ENCODE peak calls at places on chromosome 3, in nine cellular contexts. One of them, this sample, is unnamed.
A peak's percentile ranks its signal among the peaks of the same experiment; 100 is the strongest.

GRCh38 chr3:133965033-133965570 is 64.6 kb downstream of the SLCO2A1 start:
- DNase-seq in GM23338: no peak
- DNase-seq in mammary epithelial cell: no peak
- DNase-seq in sigmoid colon: peak; percentile 18
- DNase-seq in fibroblast of villous mesenchyme: no peak
- DNase-seq in BJ: no peak
- DNase-seq in AG09309: no peak
- DNase-seq in cardiac muscle cell: peak; percentile 28
- DNase-seq in Panc1: no peak
- DNase-seq in this sample: no peak

GRCh38 chr3:49397470-49397869 is 14.3 kb downstream of the RHOA start:
- DNase-seq in GM23338: peak; percentile 72
- DNase-seq in mammary epithelial cell: no peak
- DNase-seq in sigmoid colon: no peak
- DNase-seq in fibroblast of villous mesenchyme: peak; percentile 49
- DNase-seq in BJ: no peak
- DNase-seq in AG09309: no peak
- DNase-seq in cardiac muscle cell: peak; percentile 73
- DNase-seq in Panc1: no peak
- DNase-seq in this sample: peak; percentile 23

GRCh38 chr3:172629470-172629869 is 81.4 kb downstream of the NCEH1 start:
- DNase-seq in GM23338: no peak
- DNase-seq in mammary epithelial cell: no peak
- DNase-seq in sigmoid colon: no peak
- DNase-seq in fibroblast of villous mesenchyme: peak; percentile 35
- DNase-seq in BJ: no peak
- DNase-seq in AG09309: no peak
- DNase-seq in cardiac muscle cell: no peak
- DNase-seq in Panc1: no peak
- DNase-seq in this sample: peak; percentile 41

GRCh38 chr3:22089284-22089683 is 338.3 kb upstream of the ZNF385D start:
- DNase-seq in GM23338: peak; percentile 79
- DNase-seq in mammary epithelial cell: peak; percentile 32
- DNase-seq in sigmoid colon: no peak
- DNase-seq in fibroblast of villous mesenchyme: peak; percentile 0
- DNase-seq in BJ: no peak
- DNase-seq in AG09309: no peak
- DNase-seq in cardiac muscle cell: peak; percentile 32
- DNase-seq in Panc1: no peak
- DNase-seq in this sample: peak; percentile 59

GRCh38 chr3:184361532-184361931 is at the start of the genes CLCN2 and POLR2H:
- DNase-seq in GM23338: peak; percentile 80
- DNase-seq in mammary epithelial cell: peak; percentile 43
- DNase-seq in sigmoid colon: no peak
- DNase-seq in fibroblast of villous mesenchyme: peak; percentile 53
- DNase-seq in BJ: no peak
- DNase-seq in AG09309: no peak
- DNase-seq in cardiac muscle cell: peak; percentile 69
- DNase-seq in Panc1: no peak
- DNase-seq in this sample: peak; percentile 51

GRCh38 chr3:5479229-5479799 is 291.8 kb downstream of the EDEM1 start:
- DNase-seq in GM23338: no peak
- DNase-seq in mammary epithelial cell: peak; percentile 8
- DNase-seq in sigmoid colon: no peak
- DNase-seq in fibroblast of villous mesenchyme: no peak
- DNase-seq in BJ: no peak
- DNase-seq in AG09309: no peak
- DNase-seq in cardiac muscle cell: no peak
- DNase-seq in Panc1: no peak
- DNase-seq in this sample: peak; percentile 70

GRCh38 chr3:65873028-65873427 is 165.7 kb downstream of the MAGI1 start:
- DNase-seq in GM23338: no peak
- DNase-seq in mammary epithelial cell: no peak
- DNase-seq in sigmoid colon: no peak
- DNase-seq in fibroblast of villous mesenchyme: peak; percentile 12
- DNase-seq in BJ: no peak
- DNase-seq in AG09309: no peak
- DNase-seq in cardiac muscle cell: peak; percentile 35
- DNase-seq in Panc1: no peak
- DNase-seq in this sample: no peak

GRCh38 chr3:108127301-108127988 is 36.6 kb upstream of the CD47 start:
- DNase-seq in GM23338: no peak
- DNase-seq in mammary epithelial cell: peak; percentile 60
- DNase-seq in sigmoid colon: no peak
- DNase-seq in fibroblast of villous mesenchyme: no peak
- DNase-seq in BJ: no peak
- DNase-seq in AG09309: no peak
- DNase-seq in cardiac muscle cell: no peak
- DNase-seq in Panc1: no peak
- DNase-seq in this sample: peak; percentile 90

GRCh38 chr3:194089357-194090177 is 46.4 kb upstream of the HES1 start:
- DNase-seq in GM23338: peak; percentile 58
- DNase-seq in mammary epithelial cell: peak; percentile 100
- DNase-seq in sigmoid colon: peak; percentile 96
- DNase-seq in fibroblast of villous mesenchyme: peak; percentile 100
- DNase-seq in BJ: peak; percentile 97
- DNase-seq in AG09309: peak; percentile 100
- DNase-seq in cardiac muscle cell: peak; percentile 99
- DNase-seq in Panc1: peak; percentile 97
- DNase-seq in this sample: peak; percentile 100

GRCh38 chr3:141878812-141879211 is 2.4 kb downstream of the ATP1B3 start:
- DNase-seq in GM23338: no peak
- DNase-seq in mammary epithelial cell: peak; percentile 13
- DNase-seq in sigmoid colon: no peak
- DNase-seq in fibroblast of villous mesenchyme: peak; percentile 56
- DNase-seq in BJ: no peak
- DNase-seq in AG09309: no peak
- DNase-seq in cardiac muscle cell: peak; percentile 68
- DNase-seq in Panc1: no peak
- DNase-seq in this sample: peak; percentile 26

GRCh38 chr3:113211370-113212154 is at the start of gene BOC:
- DNase-seq in GM23338: peak; percentile 75
- DNase-seq in mammary epithelial cell: peak; percentile 57
- DNase-seq in sigmoid colon: peak; percentile 77
- DNase-seq in fibroblast of villous mesenchyme: peak; percentile 51
- DNase-seq in BJ: no peak
- DNase-seq in AG09309: no peak
- DNase-seq in cardiac muscle cell: peak; percentile 79
- DNase-seq in Panc1: no peak
- DNase-seq in this sample: peak; percentile 49

GRCh38 chr3:6418492-6418891 is 442.4 kb upstream of the GRM7 start:
- DNase-seq in GM23338: no peak
- DNase-seq in mammary epithelial cell: no peak
- DNase-seq in sigmoid colon: no peak
- DNase-seq in fibroblast of villous mesenchyme: no peak
- DNase-seq in BJ: no peak
- DNase-seq in AG09309: no peak
- DNase-seq in cardiac muscle cell: no peak
- DNase-seq in Panc1: no peak
- DNase-seq in this sample: no peak

GRCh38 chr3:78857494-78858111 is 910.2 kb downstream of the ROBO1 start:
- DNase-seq in GM23338: no peak
- DNase-seq in mammary epithelial cell: no peak
- DNase-seq in sigmoid colon: no peak
- DNase-seq in fibroblast of villous mesenchyme: peak; percentile 29
- DNase-seq in BJ: no peak
- DNase-seq in AG09309: no peak
- DNase-seq in cardiac muscle cell: peak; percentile 64
- DNase-seq in Panc1: no peak
- DNase-seq in this sample: peak; percentile 42

GRCh38 chr3:18124501-18124900 is 300.6 kb downstream of the SATB1 start:
- DNase-seq in GM23338: no peak
- DNase-seq in mammary epithelial cell: peak; percentile 73
- DNase-seq in sigmoid colon: no peak
- DNase-seq in fibroblast of villous mesenchyme: peak; percentile 5
- DNase-seq in BJ: peak; percentile 54
- DNase-seq in AG09309: peak; percentile 73
- DNase-seq in cardiac muscle cell: peak; percentile 60
- DNase-seq in Panc1: no peak
- DNase-seq in this sample: peak; percentile 76

GRCh38 chr3:151639096-151639740 is 94.5 kb upstream of the AADACL2 start:
- DNase-seq in GM23338: no peak
- DNase-seq in mammary epithelial cell: no peak
- DNase-seq in sigmoid colon: no peak
- DNase-seq in fibroblast of villous mesenchyme: no peak
- DNase-seq in BJ: no peak
- DNase-seq in AG09309: no peak
- DNase-seq in cardiac muscle cell: no peak
- DNase-seq in Panc1: no peak
- DNase-seq in this sample: no peak

GRCh38 chr3:36811768-36812167 is 47.4 kb upstream of the DCLK3 start:
- DNase-seq in GM23338: no peak
- DNase-seq in mammary epithelial cell: no peak
- DNase-seq in sigmoid colon: no peak
- DNase-seq in fibroblast of villous mesenchyme: no peak
- DNase-seq in BJ: no peak
- DNase-seq in AG09309: no peak
- DNase-seq in cardiac muscle cell: no peak
- DNase-seq in Panc1: no peak
- DNase-seq in this sample: no peak

GRCh38 chr3:108300103-108300849 is 3.9 kb downstream of the HHLA2 start:
- DNase-seq in GM23338: no peak
- DNase-seq in mammary epithelial cell: peak; percentile 70
- DNase-seq in sigmoid colon: no peak
- DNase-seq in fibroblast of villous mesenchyme: no peak
- DNase-seq in BJ: no peak
- DNase-seq in AG09309: no peak
- DNase-seq in cardiac muscle cell: no peak
- DNase-seq in Panc1: no peak
- DNase-seq in this sample: peak; percentile 17

DNA sequence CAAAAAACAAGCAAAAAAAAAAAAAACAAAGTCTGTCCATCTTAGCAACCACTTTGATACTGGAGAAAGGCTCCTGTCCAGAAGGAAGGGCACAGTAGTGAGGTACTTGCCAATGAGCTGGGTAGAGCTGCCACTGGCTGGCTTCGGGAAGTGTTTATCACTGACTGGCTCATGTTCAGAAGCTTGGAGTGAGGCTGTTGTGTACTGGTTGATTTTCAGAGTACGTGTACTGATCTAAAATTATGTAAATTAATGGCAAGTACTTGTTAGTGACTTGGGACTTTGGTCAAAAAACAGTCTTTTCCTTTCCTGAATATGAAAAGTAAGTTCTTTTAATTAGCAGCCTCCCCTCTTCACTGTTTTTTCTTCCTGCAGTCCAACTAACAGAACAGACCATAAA is 979 bp upstream of the ZNF621 start:
- DNase-seq in GM23338: no peak
- DNase-seq in mammary epithelial cell: no peak
- DNase-seq in sigmoid colon: no peak
- DNase-seq in fibroblast of villous mesenchyme: no peak
- DNase-seq in BJ: no peak
- DNase-seq in AG09309: no peak
- DNase-seq in cardiac muscle cell: no peak
- DNase-seq in Panc1: no peak
- DNase-seq in this sample: no peak
- H3K4me3 ChIP-seq in GM23338: peak overlapping the region; percentile 98
- H3K4me3 ChIP-seq in mammary epithelial cell: no peak overlapping the region
- H3K4me3 ChIP-seq in sigmoid colon: no peak overlapping the region
- H3K4me3 ChIP-seq in fibroblast of villous mesenchyme: no peak overlapping the region
- H3K4me3 ChIP-seq in BJ: no peak overlapping the region
- H3K4me3 ChIP-seq in AG09309: no peak overlapping the region
- H3K4me3 ChIP-seq in cardiac muscle cell: peak overlapping the region; percentile 69
- H3K4me3 ChIP-seq in Panc1: peak overlapping the region; percentile 76
- H3K4me3 ChIP-seq in this sample: no peak overlapping the region

DNA sequence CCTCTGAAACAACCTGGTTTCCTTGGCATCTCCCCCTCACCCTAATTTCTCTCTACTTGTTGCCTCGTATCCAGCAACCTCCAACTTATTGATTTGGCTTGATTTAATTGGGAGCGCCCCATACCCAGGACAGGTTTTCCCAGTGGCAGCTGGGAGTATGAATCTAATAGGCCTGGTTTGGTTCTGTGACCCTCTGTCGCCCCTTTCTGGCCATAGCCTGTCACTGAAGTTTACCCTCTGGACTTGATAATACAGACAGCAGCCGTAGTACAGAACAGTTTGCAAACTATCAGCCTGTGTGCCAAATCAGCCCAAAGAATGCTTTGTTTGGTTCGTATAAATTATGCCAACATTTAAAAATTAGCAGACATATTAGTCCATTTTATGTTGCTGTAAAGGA is 525.1 kb upstream of the GOLIM4 start:
- DNase-seq in GM23338: peak; percentile 88
- DNase-seq in mammary epithelial cell: no peak
- DNase-seq in sigmoid colon: no peak
- DNase-seq in fibroblast of villous mesenchyme: peak; percentile 4
- DNase-seq in BJ: no peak
- DNase-seq in AG09309: no peak
- DNase-seq in cardiac muscle cell: peak; percentile 37
- DNase-seq in Panc1: peak; percentile 7
- DNase-seq in this sample: peak; percentile 23
- TF ChIP-seq CTCF in GM23338: peak; percentile 89
- TF ChIP-seq CTCF in mammary epithelial cell: peak; percentile 34
- TF ChIP-seq CTCF in sigmoid colon: no peak
- TF ChIP-seq CTCF in fibroblast of villous mesenchyme: peak; percentile 37
- TF ChIP-seq CTCF in BJ: peak; percentile 35
- TF ChIP-seq CTCF in AG09309: peak; percentile 25
- TF ChIP-seq CTCF in cardiac muscle cell: peak; percentile 55
- TF ChIP-seq CTCF in Panc1: peak; percentile 64
- TF ChIP-seq CTCF in this sample: peak; percentile 44

DNA sequence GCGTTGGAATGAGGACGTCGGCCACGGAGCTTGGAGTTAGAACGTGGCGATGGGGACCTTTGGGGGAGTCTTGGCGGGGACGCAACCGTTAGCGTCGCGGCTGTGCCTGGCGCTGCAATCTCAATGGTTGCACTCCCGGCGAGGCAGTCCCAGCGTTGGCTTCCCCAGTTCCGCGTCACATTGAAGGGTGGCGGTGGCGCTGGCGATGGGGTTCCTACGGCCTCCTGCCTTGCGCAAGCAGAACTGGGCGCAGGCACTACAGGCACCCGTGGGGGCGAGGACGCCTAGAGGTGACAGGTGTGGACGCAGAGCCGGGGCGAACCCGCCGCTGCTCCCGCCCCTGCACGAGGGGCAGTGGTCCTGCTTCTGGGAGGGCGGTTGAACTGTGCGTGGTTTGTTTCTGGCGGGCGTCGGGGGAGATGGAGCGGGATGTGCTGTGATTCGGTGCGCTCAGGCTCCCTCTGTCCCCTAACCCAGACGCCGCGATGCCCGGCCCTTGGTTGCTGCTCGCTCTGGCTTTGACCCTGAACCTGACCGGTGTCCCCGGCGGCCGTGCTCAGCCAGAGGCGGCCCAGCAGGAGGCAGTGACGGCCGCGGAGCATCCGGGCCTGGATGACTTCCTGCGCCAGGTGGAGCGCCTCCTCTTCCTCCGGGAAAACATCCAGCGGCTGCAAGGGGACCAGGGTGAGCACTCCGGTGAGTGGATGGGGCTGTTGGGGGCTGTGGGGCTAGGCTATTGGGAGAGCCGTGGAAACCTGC is 991 bp downstream of the TRH start:
- DNase-seq in GM23338: peak; percentile 74
- DNase-seq in mammary epithelial cell: no peak
- DNase-seq in sigmoid colon: no peak
- DNase-seq in fibroblast of villous mesenchyme: no peak
- DNase-seq in BJ: no peak
- DNase-seq in AG09309: no peak
- DNase-seq in cardiac muscle cell: no peak
- DNase-seq in Panc1: no peak
- DNase-seq in this sample: no peak
- H3K4me3 ChIP-seq in GM23338: peak overlapping the region; percentile 57
- H3K4me3 ChIP-seq in mammary epithelial cell: no peak overlapping the region
- H3K4me3 ChIP-seq in sigmoid colon: no peak overlapping the region
- H3K4me3 ChIP-seq in fibroblast of villous mesenchyme: no peak overlapping the region
- H3K4me3 ChIP-seq in BJ: no peak overlapping the region
- H3K4me3 ChIP-seq in AG09309: no peak overlapping the region
- H3K4me3 ChIP-seq in cardiac muscle cell: peak overlapping the region; percentile 38
- H3K4me3 ChIP-seq in Panc1: no peak overlapping the region
- H3K4me3 ChIP-seq in this sample: no peak overlapping the region

GRCh38 chr3:143348486-143349327 is 229.1 kb downstream of the CHST2 start:
- DNase-seq in GM23338: no peak
- DNase-seq in mammary epithelial cell: no peak
- DNase-seq in sigmoid colon: no peak
- DNase-seq in fibroblast of villous mesenchyme: no peak
- DNase-seq in BJ: no peak
- DNase-seq in AG09309: no peak
- DNase-seq in cardiac muscle cell: peak; percentile 22
- DNase-seq in Panc1: no peak
- DNase-seq in this sample: no peak
- TF ChIP-seq CTCF in GM23338: no peak
- TF ChIP-seq CTCF in mammary epithelial cell: no peak
- TF ChIP-seq CTCF in sigmoid colon: no peak
- TF ChIP-seq CTCF in fibroblast of villous mesenchyme: peak; percentile 18
- TF ChIP-seq CTCF in BJ: peak; percentile 31
- TF ChIP-seq CTCF in AG09309: peak; percentile 29
- TF ChIP-seq CTCF in cardiac muscle cell: peak; percentile 11
- TF ChIP-seq CTCF in Panc1: peak; percentile 23
- TF ChIP-seq CTCF in this sample: no peak

This sample was measured in epithelial cell of esophagus.